ENCODE peak calls at places on chromosomes 11 and 22, in eight cellular contexts. One of them, this sample, is unnamed.
A peak's percentile ranks its signal among the peaks of the same experiment; 100 is the strongest.

GRCh38 chr11:17719028-17719939 is at the start of gene MYOD1:
- DNase-seq in anterior cingulate cortex: no peak
- DNase-seq in AG09319: no peak
- DNase-seq in HCT116: no peak
- DNase-seq in stimulated activated CD4-positive, alpha-beta T cell treated with anti-CD3 and anti-CD28 coated beads, Interleukin-12 subunit alpha, Interleukin-12 subunit beta, amount 100 ng/mL, for 48 hours: no peak
- DNase-seq in NCI-H1417 treated with DMSO at 0.1 percent for 48 hours: no peak
- DNase-seq in NCI-H524: peak; percentile 90
- DNase-seq in BE2C: no peak
- DNase-seq in this sample: peak; percentile 79

GRCh38 chr11:118789501-118790356 is 1.2 kb downstream of the DDX6 start:
- DNase-seq in anterior cingulate cortex: no peak
- DNase-seq in HCT116: no peak
- DNase-seq in BE2C: no peak
- DNase-seq in NCI-H524: peak; percentile 20
- DNase-seq in AG09319: no peak
- DNase-seq in stimulated activated CD4-positive, alpha-beta T cell treated with anti-CD3 and anti-CD28 coated beads, Interleukin-12 subunit alpha, Interleukin-12 subunit beta, amount 100 ng/mL, for 48 hours: no peak
- DNase-seq in NCI-H1417 treated with DMSO at 0.1 percent for 48 hours: peak; percentile 32
- DNase-seq in this sample: peak; percentile 47

GRCh38 chr22:47063606-47064005 is 301.2 kb downstream of the TBC1D22A start:
- DNase-seq in BE2C: no peak
- DNase-seq in NCI-H524: no peak
- DNase-seq in stimulated activated CD4-positive, alpha-beta T cell treated with anti-CD3 and anti-CD28 coated beads, Interleukin-12 subunit alpha, Interleukin-12 subunit beta, amount 100 ng/mL, for 48 hours: no peak
- DNase-seq in anterior cingulate cortex: no peak
- DNase-seq in AG09319: no peak
- DNase-seq in NCI-H1417 treated with DMSO at 0.1 percent for 48 hours: no peak
- DNase-seq in HCT116: no peak
- DNase-seq in this sample: no peak

GRCh38 chr11:61080526-61080925 is 21.8 kb upstream of the CD5 start:
- DNase-seq in stimulated activated CD4-positive, alpha-beta T cell treated with anti-CD3 and anti-CD28 coated beads, Interleukin-12 subunit alpha, Interleukin-12 subunit beta, amount 100 ng/mL, for 48 hours: no peak
- DNase-seq in HCT116: no peak
- DNase-seq in NCI-H1417 treated with DMSO at 0.1 percent for 48 hours: no peak
- DNase-seq in AG09319: no peak
- DNase-seq in BE2C: no peak
- DNase-seq in anterior cingulate cortex: no peak
- DNase-seq in NCI-H524: no peak
- DNase-seq in this sample: no peak

GRCh38 chr11:81987829-81988472 is 745.7 kb downstream of the FAM181B start:
- DNase-seq in NCI-H1417 treated with DMSO at 0.1 percent for 48 hours: no peak
- DNase-seq in anterior cingulate cortex: no peak
- DNase-seq in stimulated activated CD4-positive, alpha-beta T cell treated with anti-CD3 and anti-CD28 coated beads, Interleukin-12 subunit alpha, Interleukin-12 subunit beta, amount 100 ng/mL, for 48 hours: no peak
- DNase-seq in HCT116: no peak
- DNase-seq in NCI-H524: no peak
- DNase-seq in BE2C: no peak
- DNase-seq in AG09319: no peak
- DNase-seq in this sample: no peak

GRCh38 chr11:125180413-125181305 is 16.1 kb downstream of the PKNOX2 start:
- DNase-seq in HCT116: no peak
- DNase-seq in NCI-H524: no peak
- DNase-seq in NCI-H1417 treated with DMSO at 0.1 percent for 48 hours: no peak
- DNase-seq in anterior cingulate cortex: no peak
- DNase-seq in BE2C: no peak
- DNase-seq in AG09319: no peak
- DNase-seq in stimulated activated CD4-positive, alpha-beta T cell treated with anti-CD3 and anti-CD28 coated beads, Interleukin-12 subunit alpha, Interleukin-12 subunit beta, amount 100 ng/mL, for 48 hours: no peak
- DNase-seq in this sample: no peak

GRCh38 chr11:118790357-118791014 is 478 bp downstream of the DDX6 start:
- DNase-seq in stimulated activated CD4-positive, alpha-beta T cell treated with anti-CD3 and anti-CD28 coated beads, Interleukin-12 subunit alpha, Interleukin-12 subunit beta, amount 100 ng/mL, for 48 hours: peak; percentile 33
- DNase-seq in AG09319: no peak
- DNase-seq in HCT116: no peak
- DNase-seq in NCI-H524: peak; percentile 65
- DNase-seq in NCI-H1417 treated with DMSO at 0.1 percent for 48 hours: peak; percentile 18
- DNase-seq in BE2C: peak; percentile 77
- DNase-seq in anterior cingulate cortex: peak; percentile 85
- DNase-seq in this sample: peak; percentile 74

GRCh38 chr22:45918455-45919370 is 58.2 kb downstream of the WNT7B start:
- DNase-seq in BE2C: peak; percentile 56
- DNase-seq in NCI-H1417 treated with DMSO at 0.1 percent for 48 hours: no peak
- DNase-seq in anterior cingulate cortex: no peak
- DNase-seq in stimulated activated CD4-positive, alpha-beta T cell treated with anti-CD3 and anti-CD28 coated beads, Interleukin-12 subunit alpha, Interleukin-12 subunit beta, amount 100 ng/mL, for 48 hours: no peak
- DNase-seq in AG09319: no peak
- DNase-seq in NCI-H524: no peak
- DNase-seq in HCT116: no peak
- DNase-seq in this sample: no peak

GRCh38 chr11:75563978-75564552 is 2.0 kb downstream of the SERPINH1 start:
- DNase-seq in NCI-H1417 treated with DMSO at 0.1 percent for 48 hours: no peak
- DNase-seq in HCT116: no peak
- DNase-seq in NCI-H524: no peak
- DNase-seq in stimulated activated CD4-positive, alpha-beta T cell treated with anti-CD3 and anti-CD28 coated beads, Interleukin-12 subunit alpha, Interleukin-12 subunit beta, amount 100 ng/mL, for 48 hours: no peak
- DNase-seq in BE2C: no peak
- DNase-seq in AG09319: no peak
- DNase-seq in anterior cingulate cortex: no peak
- DNase-seq in this sample: peak; percentile 91

GRCh38 chr11:131582021-131582531 is 211.7 kb downstream of the NTM start:
- DNase-seq in NCI-H1417 treated with DMSO at 0.1 percent for 48 hours: no peak
- DNase-seq in stimulated activated CD4-positive, alpha-beta T cell treated with anti-CD3 and anti-CD28 coated beads, Interleukin-12 subunit alpha, Interleukin-12 subunit beta, amount 100 ng/mL, for 48 hours: no peak
- DNase-seq in NCI-H524: no peak
- DNase-seq in AG09319: no peak
- DNase-seq in BE2C: no peak
- DNase-seq in anterior cingulate cortex: no peak
- DNase-seq in HCT116: no peak
- DNase-seq in this sample: no peak

GRCh38 chr22:20146777-20147176 is 4.1 kb downstream of the CCDC188 start:
- DNase-seq in BE2C: no peak
- DNase-seq in stimulated activated CD4-positive, alpha-beta T cell treated with anti-CD3 and anti-CD28 coated beads, Interleukin-12 subunit alpha, Interleukin-12 subunit beta, amount 100 ng/mL, for 48 hours: no peak
- DNase-seq in anterior cingulate cortex: no peak
- DNase-seq in NCI-H1417 treated with DMSO at 0.1 percent for 48 hours: no peak
- DNase-seq in NCI-H524: no peak
- DNase-seq in AG09319: no peak
- DNase-seq in HCT116: no peak
- DNase-seq in this sample: no peak

GRCh38 chr11:3824714-3825472 is 15.9 kb downstream of the RHOG start:
- DNase-seq in anterior cingulate cortex: no peak
- DNase-seq in stimulated activated CD4-positive, alpha-beta T cell treated with anti-CD3 and anti-CD28 coated beads, Interleukin-12 subunit alpha, Interleukin-12 subunit beta, amount 100 ng/mL, for 48 hours: peak; percentile 83
- DNase-seq in HCT116: no peak
- DNase-seq in BE2C: peak; percentile 68
- DNase-seq in NCI-H524: peak; percentile 20
- DNase-seq in AG09319: no peak
- DNase-seq in NCI-H1417 treated with DMSO at 0.1 percent for 48 hours: no peak
- DNase-seq in this sample: peak; percentile 96

GRCh38 chr22:40603088-40603605 is 33.4 kb downstream of the MRTFA start:
- DNase-seq in anterior cingulate cortex: no peak
- DNase-seq in HCT116: no peak
- DNase-seq in NCI-H524: no peak
- DNase-seq in stimulated activated CD4-positive, alpha-beta T cell treated with anti-CD3 and anti-CD28 coated beads, Interleukin-12 subunit alpha, Interleukin-12 subunit beta, amount 100 ng/mL, for 48 hours: no peak
- DNase-seq in AG09319: peak; percentile 19
- DNase-seq in BE2C: no peak
- DNase-seq in NCI-H1417 treated with DMSO at 0.1 percent for 48 hours: no peak
- DNase-seq in this sample: no peak

GRCh38 chr11:130629039-130629438 is 180.6 kb downstream of the ADAMTS15 start:
- DNase-seq in stimulated activated CD4-positive, alpha-beta T cell treated with anti-CD3 and anti-CD28 coated beads, Interleukin-12 subunit alpha, Interleukin-12 subunit beta, amount 100 ng/mL, for 48 hours: no peak
- DNase-seq in NCI-H524: peak; percentile 88
- DNase-seq in HCT116: no peak
- DNase-seq in AG09319: no peak
- DNase-seq in anterior cingulate cortex: no peak
- DNase-seq in BE2C: no peak
- DNase-seq in NCI-H1417 treated with DMSO at 0.1 percent for 48 hours: no peak
- DNase-seq in this sample: no peak

GRCh38 chr22:39750759-39751158 is 142.8 kb downstream of the ENTHD1 start:
- DNase-seq in HCT116: no peak
- DNase-seq in BE2C: no peak
- DNase-seq in anterior cingulate cortex: no peak
- DNase-seq in stimulated activated CD4-positive, alpha-beta T cell treated with anti-CD3 and anti-CD28 coated beads, Interleukin-12 subunit alpha, Interleukin-12 subunit beta, amount 100 ng/mL, for 48 hours: no peak
- DNase-seq in AG09319: no peak
- DNase-seq in NCI-H524: no peak
- DNase-seq in NCI-H1417 treated with DMSO at 0.1 percent for 48 hours: no peak
- DNase-seq in this sample: no peak

GRCh38 chr22:23313791-23314567 is 133.7 kb downstream of the BCR start:
- DNase-seq in BE2C: no peak
- DNase-seq in stimulated activated CD4-positive, alpha-beta T cell treated with anti-CD3 and anti-CD28 coated beads, Interleukin-12 subunit alpha, Interleukin-12 subunit beta, amount 100 ng/mL, for 48 hours: no peak
- DNase-seq in NCI-H1417 treated with DMSO at 0.1 percent for 48 hours: no peak
- DNase-seq in anterior cingulate cortex: no peak
- DNase-seq in AG09319: no peak
- DNase-seq in NCI-H524: no peak
- DNase-seq in HCT116: no peak
- DNase-seq in this sample: no peak

GRCh38 chr11:73388241-73389133 is 12.3 kb downstream of the RELT start:
- DNase-seq in AG09319: no peak
- DNase-seq in NCI-H1417 treated with DMSO at 0.1 percent for 48 hours: no peak
- DNase-seq in stimulated activated CD4-positive, alpha-beta T cell treated with anti-CD3 and anti-CD28 coated beads, Interleukin-12 subunit alpha, Interleukin-12 subunit beta, amount 100 ng/mL, for 48 hours: no peak
- DNase-seq in NCI-H524: no peak
- DNase-seq in BE2C: no peak
- DNase-seq in anterior cingulate cortex: no peak
- DNase-seq in HCT116: no peak
- DNase-seq in this sample: peak; percentile 32

GRCh38 chr11:85886089-85887056 is 31.2 kb downstream of the CCDC83 start:
- DNase-seq in NCI-H1417 treated with DMSO at 0.1 percent for 48 hours: no peak
- DNase-seq in BE2C: no peak
- DNase-seq in anterior cingulate cortex: no peak
- DNase-seq in HCT116: no peak
- DNase-seq in stimulated activated CD4-positive, alpha-beta T cell treated with anti-CD3 and anti-CD28 coated beads, Interleukin-12 subunit alpha, Interleukin-12 subunit beta, amount 100 ng/mL, for 48 hours: no peak
- DNase-seq in NCI-H524: no peak
- DNase-seq in AG09319: peak; percentile 71
- DNase-seq in this sample: no peak

GRCh38 chr11:17558025-17558780 is 11.1 kb downstream of the OTOG start:
- DNase-seq in NCI-H1417 treated with DMSO at 0.1 percent for 48 hours: no peak
- DNase-seq in AG09319: no peak
- DNase-seq in NCI-H524: no peak
- DNase-seq in HCT116: no peak
- DNase-seq in stimulated activated CD4-positive, alpha-beta T cell treated with anti-CD3 and anti-CD28 coated beads, Interleukin-12 subunit alpha, Interleukin-12 subunit beta, amount 100 ng/mL, for 48 hours: no peak
- DNase-seq in BE2C: no peak
- DNase-seq in anterior cingulate cortex: no peak
- DNase-seq in this sample: no peak

GRCh38 chr22:48680601-48681000 is 1147.1 kb downstream of the BRD1 start:
- DNase-seq in anterior cingulate cortex: no peak
- DNase-seq in stimulated activated CD4-positive, alpha-beta T cell treated with anti-CD3 and anti-CD28 coated beads, Interleukin-12 subunit alpha, Interleukin-12 subunit beta, amount 100 ng/mL, for 48 hours: no peak
- DNase-seq in NCI-H1417 treated with DMSO at 0.1 percent for 48 hours: no peak
- DNase-seq in AG09319: no peak
- DNase-seq in BE2C: no peak
- DNase-seq in HCT116: no peak
- DNase-seq in NCI-H524: no peak
- DNase-seq in this sample: no peak

GRCh38 chr11:47991266-47991830 is 11.0 kb downstream of the PTPRJ start:
- DNase-seq in HCT116: no peak
- DNase-seq in stimulated activated CD4-positive, alpha-beta T cell treated with anti-CD3 and anti-CD28 coated beads, Interleukin-12 subunit alpha, Interleukin-12 subunit beta, amount 100 ng/mL, for 48 hours: no peak
- DNase-seq in AG09319: no peak
- DNase-seq in anterior cingulate cortex: no peak
- DNase-seq in NCI-H1417 treated with DMSO at 0.1 percent for 48 hours: no peak
- DNase-seq in BE2C: no peak
- DNase-seq in NCI-H524: peak; percentile 65
- DNase-seq in this sample: peak; percentile 60

GRCh38 chr11:74687237-74688005 is 43.8 kb downstream of the CHRDL2 start:
- DNase-seq in NCI-H524: no peak
- DNase-seq in NCI-H1417 treated with DMSO at 0.1 percent for 48 hours: no peak
- DNase-seq in HCT116: no peak
- DNase-seq in stimulated activated CD4-positive, alpha-beta T cell treated with anti-CD3 and anti-CD28 coated beads, Interleukin-12 subunit alpha, Interleukin-12 subunit beta, amount 100 ng/mL, for 48 hours: no peak
- DNase-seq in anterior cingulate cortex: no peak
- DNase-seq in AG09319: no peak
- DNase-seq in BE2C: no peak
- DNase-seq in this sample: no peak

GRCh38 chr11:1084561-1085439 is 10.1 kb downstream of the MUC2 start:
- DNase-seq in anterior cingulate cortex: no peak
- DNase-seq in HCT116: no peak
- DNase-seq in BE2C: no peak
- DNase-seq in NCI-H1417 treated with DMSO at 0.1 percent for 48 hours: no peak
- DNase-seq in stimulated activated CD4-positive, alpha-beta T cell treated with anti-CD3 and anti-CD28 coated beads, Interleukin-12 subunit alpha, Interleukin-12 subunit beta, amount 100 ng/mL, for 48 hours: no peak
- DNase-seq in NCI-H524: no peak
- DNase-seq in AG09319: no peak
- DNase-seq in this sample: no peak

GRCh38 chr11:22742149-22742548 is 75.7 kb downstream of the GAS2 start:
- DNase-seq in HCT116: no peak
- DNase-seq in NCI-H1417 treated with DMSO at 0.1 percent for 48 hours: no peak
- DNase-seq in stimulated activated CD4-positive, alpha-beta T cell treated with anti-CD3 and anti-CD28 coated beads, Interleukin-12 subunit alpha, Interleukin-12 subunit beta, amount 100 ng/mL, for 48 hours: no peak
- DNase-seq in BE2C: no peak
- DNase-seq in anterior cingulate cortex: no peak
- DNase-seq in AG09319: no peak
- DNase-seq in NCI-H524: no peak
- DNase-seq in this sample: no peak

GRCh38 chr11:80227915-80228314 is 787.1 kb upstream of the TENM4 start:
- DNase-seq in BE2C: no peak
- DNase-seq in HCT116: no peak
- DNase-seq in NCI-H1417 treated with DMSO at 0.1 percent for 48 hours: no peak
- DNase-seq in NCI-H524: no peak
- DNase-seq in anterior cingulate cortex: no peak
- DNase-seq in stimulated activated CD4-positive, alpha-beta T cell treated with anti-CD3 and anti-CD28 coated beads, Interleukin-12 subunit alpha, Interleukin-12 subunit beta, amount 100 ng/mL, for 48 hours: no peak
- DNase-seq in AG09319: no peak
- DNase-seq in this sample: peak; percentile 3

GRCh38 chr11:19918302-19919049 is 205.8 kb downstream of the NAV2 start:
- DNase-seq in anterior cingulate cortex: no peak
- DNase-seq in BE2C: no peak
- DNase-seq in stimulated activated CD4-positive, alpha-beta T cell treated with anti-CD3 and anti-CD28 coated beads, Interleukin-12 subunit alpha, Interleukin-12 subunit beta, amount 100 ng/mL, for 48 hours: no peak
- DNase-seq in NCI-H524: no peak
- DNase-seq in NCI-H1417 treated with DMSO at 0.1 percent for 48 hours: no peak
- DNase-seq in AG09319: no peak
- DNase-seq in HCT116: no peak
- DNase-seq in this sample: no peak

GRCh38 chr11:117607449-117607848 is 189.6 kb downstream of the DSCAML1 start:
- DNase-seq in HCT116: no peak
- DNase-seq in stimulated activated CD4-positive, alpha-beta T cell treated with anti-CD3 and anti-CD28 coated beads, Interleukin-12 subunit alpha, Interleukin-12 subunit beta, amount 100 ng/mL, for 48 hours: no peak
- DNase-seq in BE2C: peak; percentile 35
- DNase-seq in NCI-H1417 treated with DMSO at 0.1 percent for 48 hours: no peak
- DNase-seq in NCI-H524: no peak
- DNase-seq in AG09319: no peak
- DNase-seq in anterior cingulate cortex: no peak
- DNase-seq in this sample: no peak

GRCh38 chr11:92249156-92249753 is 24.6 kb downstream of the FAT3 start:
- DNase-seq in anterior cingulate cortex: no peak
- DNase-seq in stimulated activated CD4-positive, alpha-beta T cell treated with anti-CD3 and anti-CD28 coated beads, Interleukin-12 subunit alpha, Interleukin-12 subunit beta, amount 100 ng/mL, for 48 hours: no peak
- DNase-seq in BE2C: no peak
- DNase-seq in NCI-H524: no peak
- DNase-seq in NCI-H1417 treated with DMSO at 0.1 percent for 48 hours: no peak
- DNase-seq in AG09319: no peak
- DNase-seq in HCT116: no peak
- DNase-seq in this sample: no peak

GRCh38 chr22:37163618-37164534 is 14.2 kb upstream of the IL2RB start:
- DNase-seq in NCI-H1417 treated with DMSO at 0.1 percent for 48 hours: no peak
- DNase-seq in NCI-H524: no peak
- DNase-seq in AG09319: no peak
- DNase-seq in stimulated activated CD4-positive, alpha-beta T cell treated with anti-CD3 and anti-CD28 coated beads, Interleukin-12 subunit alpha, Interleukin-12 subunit beta, amount 100 ng/mL, for 48 hours: peak; percentile 74
- DNase-seq in BE2C: no peak
- DNase-seq in anterior cingulate cortex: no peak
- DNase-seq in HCT116: no peak
- DNase-seq in this sample: no peak